ENCODE peak calls at places on chromosome 3, in four cellular contexts. N is AG04449, M is ureter, A is CD14-positive monocyte. I is an unnamed sample.

GRCh38 chr3:181886676-181887075 is 175.0 kb downstream of the SOX2 start:
- DNase-seq in N (no peak), M (no peak), A (no peak), I (no peak)

GRCh38 chr3:56838441-56838840 is 36.7 kb upstream of the ARHGEF3 start:
- DNase-seq in N (no peak), M (no peak), A (no peak), I (no peak)

GRCh38 chr3:155963557-155963956 is 93.1 kb downstream of the GMPS start:
- DNase-seq in N (no peak), M (no peak), A (no peak), I (no peak)

GRCh38 chr3:44991326-44991725 is 15.3 kb downstream of the EXOSC7 start:
- DNase-seq in N (no peak), M (no peak), A (no peak), I (no peak)

GRCh38 chr3:72745146-72745976 is 102.9 kb downstream of the SHQ1 start:
- DNase-seq in N (no peak), M (no peak), A (no peak), I (no peak)

GRCh38 chr3:112735927-112736326 is 95.0 kb upstream of the CCDC80 start:
- DNase-seq in N (no peak), M (no peak), A (no peak), I (no peak)

GRCh38 chr3:172512363-172512762 is 10.9 kb downstream of the TNFSF10 start:
- DNase-seq in N (no peak), M (peak), A (peak), I (no peak)

GRCh38 chr3:46282696-46283095 is 40.4 kb downstream of the CCR3 start:
- DNase-seq in N (no peak), M (no peak), A (no peak), I (no peak)

GRCh38 chr3:46477756-46478155 is 13.1 kb upstream of the LTF start:
- DNase-seq in N (no peak), M (no peak), A (no peak), I (no peak)

GRCh38 chr3:172275586-172275985 is 172.7 kb downstream of the GHSR start:
- DNase-seq in N (no peak), M (no peak), A (no peak), I (no peak)

GRCh38 chr3:108283989-108284388 is 12.4 kb upstream of the HHLA2 start:
- DNase-seq in N (no peak), M (no peak), A (no peak), I (no peak)

GRCh38 chr3:134197681-134198261 is 52.9 kb downstream of the RYK start:
- DNase-seq in N (peak), M (no peak), A (no peak), I (peak)

GRCh38 chr3:37712918-37713819 is 148.5 kb upstream of the CTDSPL start:
- DNase-seq in N (no peak), M (no peak), A (no peak), I (no peak)

GRCh38 chr3:11995061-11995460 is 9.1 kb upstream of the SYN2 start:
- DNase-seq in N (no peak), M (no peak), A (no peak), I (no peak)

GRCh38 chr3:59006791-59007517 is 42.9 kb downstream of the CFAP20DC start:
- DNase-seq in N (no peak), M (no peak), A (no peak), I (no peak)

GRCh38 chr3:56753206-56753605 is 48.5 kb downstream of the ARHGEF3 start:
- DNase-seq in N (no peak), M (no peak), A (no peak), I (no peak)

GRCh38 chr3:3806092-3806491 is 6.9 kb downstream of the LRRN1 start:
- DNase-seq in N (no peak), M (no peak), A (no peak), I (no peak)

GRCh38 chr3:182122779-182123178 is 411.1 kb downstream of the SOX2 start:
- DNase-seq in N (no peak), M (no peak), A (no peak), I (no peak)

GRCh38 chr3:156298014-156298413 is 177.6 kb downstream of the KCNAB1 start:
- DNase-seq in N (no peak), M (no peak), A (no peak), I (no peak)

GRCh38 chr3:99703535-99703934 is 65.1 kb downstream of the COL8A1 start:
- DNase-seq in N (no peak), M (no peak), A (no peak), I (no peak)

GRCh38 chr3:16810593-16811367 is 74.0 kb upstream of the PLCL2 start:
- DNase-seq in N (no peak), M (no peak), A (no peak), I (no peak)

GRCh38 chr3:101070260-101071121 is 77.3 kb upstream of the ABI3BP start:
- DNase-seq in N (no peak), M (no peak), A (no peak), I (no peak)

GRCh38 chr3:43522702-43523362 is 99.0 kb downstream of the ANO10 start:
- DNase-seq in N (no peak), M (no peak), A (no peak), I (no peak)

GRCh38 chr3:106473576-106474506 is 605.0 kb upstream of the CBLB start:
- DNase-seq in N (no peak), M (no peak), A (no peak), I (no peak)

GRCh38 chr3:63015614-63016016 is 140.4 kb upstream of the CADPS start:
- DNase-seq in N (no peak), M (no peak), A (no peak), I (no peak)

GRCh38 chr3:179260949-179261765 is 10.2 kb upstream of the KCNMB3 start:
- DNase-seq in N (no peak), M (peak), A (peak), I (no peak)

GRCh38 chr3:128321418-128321817 is 145.3 kb downstream of the DNAJB8 start:
- DNase-seq in N (no peak), M (peak), A (peak), I (no peak)

GRCh38 chr3:40417845-40418543 is 31.0 kb downstream of the ENTPD3 start:
- DNase-seq in N (no peak), M (peak), A (no peak), I (no peak)

GRCh38 chr3:128378631-128379347 is 87.9 kb downstream of the DNAJB8 start:
- DNase-seq in N (no peak), M (peak), A (no peak), I (no peak)

GRCh38 chr3:184471439-184471838 is 90.1 kb upstream of the EPHB3 start:
- DNase-seq in N (no peak), M (no peak), A (no peak), I (no peak)

GRCh38 chr3:108124337-108125150 is 33.7 kb upstream of the CD47 start:
- DNase-seq in N (no peak), M (no peak), A (peak), I (no peak)

GRCh38 chr3:187169231-187169960 is 27.9 kb upstream of the RTP1 start:
- DNase-seq in N (no peak), M (no peak), A (no peak), I (no peak)

GRCh38 chr3:18082551-18083272 is 340.3 kb upstream of the TBC1D5 start:
- DNase-seq in N (no peak), M (no peak), A (no peak), I (no peak)

GRCh38 chr3:157175678-157176077 is 15.7 kb upstream of the CCNL1 start:
- DNase-seq in N (no peak), M (no peak), A (no peak), I (no peak)

GRCh38 chr3:60364475-60364874 is 886.8 kb downstream of the FHIT start:
- DNase-seq in N (no peak), M (no peak), A (no peak), I (no peak)

GRCh38 chr3:190697901-190698300 is 164.6 kb downstream of the GMNC start:
- DNase-seq in N (no peak), M (no peak), A (no peak), I (peak)

GRCh38 chr3:118629821-118630220 is 404.8 kb downstream of the IGSF11 start:
- DNase-seq in N (no peak), M (no peak), A (no peak), I (no peak)

I was measured in BJ.